ENCODE peak calls at places on chromosomes 11 and 22, in eight cellular contexts. S is CD8-positive, alpha-beta memory T cell; B is activated CD4-positive, CD25-positive, alpha-beta regulatory T cell treated with anti-CD3 and anti-CD28 coated beads, Interleukin-2, amount 50 U/mL, for 72 hours; Q is occipital lobe; U is GM20000; Y is tibial nerve; W is psoas muscle; J is endodermal cell. H is an unnamed sample.

GRCh38 chr11:79925570-79925969 is 484.7 kb upstream of the TENM4 start:
- DNase-seq in S (no peak), B (no peak), Q (no peak), U (no peak), Y (no peak), W (no peak), J (no peak), H (no peak)

GRCh38 chr11:63966444-63966843 is 8.0 kb upstream of the COX8A start:
- DNase-seq in S (no peak), B (no peak), Q (no peak), U (no peak), Y (no peak), W (no peak), J (no peak), H (no peak)

GRCh38 chr22:30887861-30888260 is 80.7 kb downstream of the MORC2 start:
- DNase-seq in S (no peak), B (no peak), Q (no peak), U (no peak), Y (no peak), W (no peak), J (no peak), H (no peak)

GRCh38 chr22:46568102-46568809 is 30.8 kb upstream of the CELSR1 start:
- DNase-seq in S (no peak), B (no peak), Q (no peak), U (no peak), Y (no peak), W (no peak), J (no peak), H (no peak)

GRCh38 chr11:2687782-2688191 is 12.0 kb downstream of the KCNQ1OT1 start:
- DNase-seq in S (no peak), B (no peak), Q (no peak), U (no peak), Y (no peak), W (no peak), J (peak), H (no peak)

GRCh38 chr22:27409299-27409698 is 392.3 kb downstream of the MN1 start:
- DNase-seq in S (no peak), B (no peak), Q (no peak), U (no peak), Y (no peak), W (no peak), J (no peak), H (no peak)

GRCh38 chr11:134676516-134677287 is 264.7 kb upstream of the B3GAT1 start:
- DNase-seq in S (no peak), B (no peak), Q (no peak), U (no peak), Y (no peak), W (no peak), J (no peak), H (no peak)

GRCh38 chr11:76263657-76264056 is 57.4 kb upstream of the WNT11 start:
- DNase-seq in S (no peak), B (no peak), Q (no peak), U (no peak), Y (no peak), W (no peak), J (no peak), H (no peak)

GRCh38 chr11:128207861-128208321 is 379.5 kb downstream of the ETS1 start:
- DNase-seq in S (no peak), B (no peak), Q (no peak), U (no peak), Y (no peak), W (no peak), J (no peak), H (no peak)

GRCh38 chr22:37011472-37011871 is 7.8 kb downstream of the TST start:
- DNase-seq in S (no peak), B (no peak), Q (no peak), U (no peak), Y (no peak), W (no peak), J (no peak), H (no peak)

H was measured in GF-D8.